ENCODE peak calls at places on chromosomes 3 and 15, in eight cellular contexts. M, Z, H, U, P, W, G and K are unnamed samples.

GRCh38 chr3:39810647-39811161 is 1.3 kb downstream of the MYRIP start:
- DNase-seq in M (no peak), Z (no peak), H (no peak), U (no peak), P (no peak), W (no peak), G (no peak), K (no peak)

GRCh38 chr15:80317389-80318169 is 65.6 kb upstream of the CTXND1 start:
- DNase-seq in M (no peak), Z (peak), H (peak), U (peak), P (no peak), W (no peak), G (no peak), K (no peak)

GRCh38 chr15:80173022-80173759 is 20.4 kb downstream of the FAH start:
- DNase-seq in M (peak), Z (peak), H (peak), U (peak), P (peak), W (no peak), G (peak), K (peak)

GRCh38 chr3:48656841-48657281 is 5.8 kb downstream of the CELSR3 start:
- DNase-seq in M (no peak), Z (no peak), H (no peak), U (no peak), P (peak), W (no peak), G (no peak), K (peak)

GRCh38 chr3:133851266-133851906 is 44.3 kb downstream of the RAB6B start:
- DNase-seq in M (no peak), Z (no peak), H (peak), U (no peak), P (no peak), W (no peak), G (no peak), K (no peak)

GRCh38 chr3:27426926-27427325 is 57.3 kb downstream of the SLC4A7 start:
- DNase-seq in M (no peak), Z (no peak), H (no peak), U (no peak), P (no peak), W (no peak), G (no peak), K (no peak)

GRCh38 chr15:57573151-57573550 is 18.6 kb upstream of the MYZAP start:
- DNase-seq in M (no peak), Z (no peak), H (no peak), U (no peak), P (no peak), W (no peak), G (no peak), K (no peak)

GRCh38 chr3:160052385-160053047 is 63.9 kb downstream of the IL12A start:
- DNase-seq in M (no peak), Z (no peak), H (no peak), U (no peak), P (no peak), W (no peak), G (no peak), K (no peak)

GRCh38 chr3:173038484-173038871 is 102.6 kb downstream of the SPATA16 start:
- DNase-seq in M (no peak), Z (no peak), H (no peak), U (no peak), P (no peak), W (no peak), G (no peak), K (no peak)

GRCh38 chr3:128287161-128287560 is 133.9 kb downstream of the EEFSEC start:
- DNase-seq in M (no peak), Z (no peak), H (no peak), U (no peak), P (no peak), W (no peak), G (no peak), K (no peak)